ENCODE peak calls at places on chromosomes 3 and 15, in seven cellular contexts. One of them, this sample, is unnamed. For H3K36me3, the result is how much of the 10 kb centered on the place peaks cover.

GRCh38 chr3:185631508-185632206 is 45.6 kb downstream of the SENP2 start:
- DNase-seq in stomach: no peak
- DNase-seq in prostate gland: no peak
- DNase-seq in GM23338: no peak
- DNase-seq in ovary: no peak
- DNase-seq in psoas muscle: no peak
- DNase-seq in A673: peak
- DNase-seq in this sample: no peak

GRCh38 chr3:100106531-100107155 is 7.7 kb downstream of the FILIP1L start:
- DNase-seq in stomach: no peak
- DNase-seq in prostate gland: no peak
- DNase-seq in GM23338: no peak
- DNase-seq in ovary: no peak
- DNase-seq in psoas muscle: no peak
- DNase-seq in A673: no peak
- DNase-seq in this sample: no peak

GRCh38 chr15:97998307-97999071 is 38.0 kb downstream of the ARRDC4 start:
- DNase-seq in stomach: no peak
- DNase-seq in prostate gland: no peak
- DNase-seq in GM23338: no peak
- DNase-seq in ovary: no peak
- DNase-seq in psoas muscle: no peak
- DNase-seq in A673: peak
- DNase-seq in this sample: no peak

GRCh38 chr15:83285979-83286553 is 1.6 kb upstream of the BNC1 start:
- DNase-seq in stomach: no peak
- DNase-seq in prostate gland: no peak
- DNase-seq in GM23338: no peak
- DNase-seq in ovary: no peak
- DNase-seq in psoas muscle: no peak
- DNase-seq in A673: no peak
- DNase-seq in this sample: no peak

GRCh38 chr3:127038476-127038875 is 55.6 kb downstream of the PLXNA1 start:
- DNase-seq in stomach: no peak
- DNase-seq in prostate gland: no peak
- DNase-seq in GM23338: no peak
- DNase-seq in ovary: no peak
- DNase-seq in psoas muscle: peak
- DNase-seq in A673: no peak
- DNase-seq in this sample: no peak

GRCh38 chr3:34132069-34132677 is 333.7 kb downstream of the PDCD6IP start:
- DNase-seq in stomach: no peak
- DNase-seq in prostate gland: no peak
- DNase-seq in GM23338: no peak
- DNase-seq in ovary: no peak
- DNase-seq in psoas muscle: no peak
- DNase-seq in A673: no peak
- DNase-seq in this sample: no peak

GRCh38 chr15:87940763-87941162 is 315.8 kb downstream of the NTRK3 start:
- DNase-seq in stomach: no peak
- DNase-seq in prostate gland: no peak
- DNase-seq in GM23338: no peak
- DNase-seq in ovary: no peak
- DNase-seq in psoas muscle: no peak
- DNase-seq in A673: no peak
- DNase-seq in this sample: no peak

GRCh38 chr3:135014575-135014974 is 219.5 kb downstream of the EPHB1 start:
- DNase-seq in stomach: no peak
- DNase-seq in prostate gland: no peak
- DNase-seq in GM23338: no peak
- DNase-seq in ovary: no peak
- DNase-seq in psoas muscle: no peak
- DNase-seq in A673: no peak
- DNase-seq in this sample: no peak

GRCh38 chr3:134929976-134930375 is 134.9 kb downstream of the EPHB1 start:
- DNase-seq in stomach: no peak
- DNase-seq in prostate gland: no peak
- DNase-seq in GM23338: no peak
- DNase-seq in ovary: no peak
- DNase-seq in psoas muscle: no peak
- DNase-seq in A673: no peak
- DNase-seq in this sample: no peak

GRCh38 chr3:186609247-186609868 is 3.5 kb upstream of the AHSG start:
- DNase-seq in stomach: peak
- DNase-seq in prostate gland: no peak
- DNase-seq in GM23338: peak
- DNase-seq in ovary: no peak
- DNase-seq in psoas muscle: no peak
- DNase-seq in A673: no peak
- DNase-seq in this sample: no peak

GRCh38 chr3:66302288-66302687 is 81.5 kb downstream of the SLC25A26 start:
- DNase-seq in stomach: no peak
- DNase-seq in prostate gland: no peak
- DNase-seq in GM23338: no peak
- DNase-seq in ovary: no peak
- DNase-seq in psoas muscle: no peak
- DNase-seq in A673: no peak
- DNase-seq in this sample: no peak

GRCh38 chr3:139552632-139553335 is 13.2 kb upstream of the RBP1 start:
- DNase-seq in stomach: no peak
- DNase-seq in prostate gland: no peak
- DNase-seq in GM23338: no peak
- DNase-seq in ovary: no peak
- DNase-seq in psoas muscle: no peak
- DNase-seq in A673: no peak
- DNase-seq in this sample: no peak

GRCh38 chr3:57758686-57759085 is 2.6 kb downstream of the SLMAP start:
- DNase-seq in stomach: no peak
- DNase-seq in prostate gland: no peak
- DNase-seq in GM23338: no peak
- DNase-seq in ovary: no peak
- DNase-seq in psoas muscle: no peak
- DNase-seq in A673: no peak
- DNase-seq in this sample: no peak

GRCh38 chr3:71104586-71104985 is 478.9 kb downstream of the FOXP1 start:
- DNase-seq in stomach: no peak
- DNase-seq in prostate gland: no peak
- DNase-seq in GM23338: no peak
- DNase-seq in ovary: no peak
- DNase-seq in psoas muscle: no peak
- DNase-seq in A673: no peak
- DNase-seq in this sample: no peak

GRCh38 chr3:40317061-40317676 is 7.7 kb downstream of the EIF1B start:
- DNase-seq in stomach: no peak
- DNase-seq in prostate gland: peak
- DNase-seq in GM23338: peak
- DNase-seq in ovary: no peak
- DNase-seq in psoas muscle: no peak
- DNase-seq in A673: peak
- DNase-seq in this sample: no peak

GRCh38 chr3:83928903-83929302 is 1029.9 kb upstream of the CADM2 start:
- DNase-seq in stomach: no peak
- DNase-seq in prostate gland: no peak
- DNase-seq in GM23338: no peak
- DNase-seq in ovary: no peak
- DNase-seq in psoas muscle: no peak
- DNase-seq in A673: no peak
- DNase-seq in this sample: no peak

GRCh38 chr3:37223084-37223975 is 48.9 kb upstream of the LRRFIP2 start:
- DNase-seq in stomach: no peak
- DNase-seq in prostate gland: no peak
- DNase-seq in GM23338: no peak
- DNase-seq in ovary: no peak
- DNase-seq in psoas muscle: no peak
- DNase-seq in A673: no peak
- DNase-seq in this sample: no peak

GRCh38 chr3:122030381-122031122 is 8.5 kb upstream of the ILDR1 start:
- DNase-seq in stomach: no peak
- DNase-seq in prostate gland: no peak
- DNase-seq in GM23338: no peak
- DNase-seq in ovary: no peak
- DNase-seq in psoas muscle: no peak
- DNase-seq in A673: peak
- DNase-seq in this sample: no peak

GRCh38 chr3:197030379-197031314 is 1.0 kb upstream of the MELTF start:
- DNase-seq in stomach: no peak
- DNase-seq in prostate gland: no peak
- DNase-seq in GM23338: peak
- DNase-seq in ovary: no peak
- DNase-seq in psoas muscle: no peak
- DNase-seq in A673: no peak
- DNase-seq in this sample: no peak

GRCh38 chr15:63888146-63888545 is 54.4 kb upstream of the HERC1 start:
- DNase-seq in stomach: no peak
- DNase-seq in prostate gland: no peak
- DNase-seq in GM23338: no peak
- DNase-seq in ovary: no peak
- DNase-seq in psoas muscle: no peak
- DNase-seq in A673: no peak
- DNase-seq in this sample: peak

GRCh38 chr15:63888823-63889222 is 55.1 kb upstream of the HERC1 start:
- DNase-seq in stomach: no peak
- DNase-seq in prostate gland: no peak
- DNase-seq in GM23338: no peak
- DNase-seq in ovary: no peak
- DNase-seq in psoas muscle: no peak
- DNase-seq in A673: no peak
- DNase-seq in this sample: no peak

GRCh38 chr15:63890617-63891016 is 56.9 kb upstream of the HERC1 start:
- DNase-seq in stomach: no peak
- DNase-seq in prostate gland: no peak
- DNase-seq in GM23338: no peak
- DNase-seq in ovary: no peak
- DNase-seq in psoas muscle: no peak
- DNase-seq in A673: no peak
- DNase-seq in this sample: no peak

GRCh38 chr15:63891079-63891762 is 57.5 kb upstream of the HERC1 start:
- DNase-seq in stomach: peak
- DNase-seq in prostate gland: peak
- DNase-seq in GM23338: peak
- DNase-seq in ovary: peak
- DNase-seq in psoas muscle: peak
- DNase-seq in A673: peak
- DNase-seq in this sample: peak

DNA sequence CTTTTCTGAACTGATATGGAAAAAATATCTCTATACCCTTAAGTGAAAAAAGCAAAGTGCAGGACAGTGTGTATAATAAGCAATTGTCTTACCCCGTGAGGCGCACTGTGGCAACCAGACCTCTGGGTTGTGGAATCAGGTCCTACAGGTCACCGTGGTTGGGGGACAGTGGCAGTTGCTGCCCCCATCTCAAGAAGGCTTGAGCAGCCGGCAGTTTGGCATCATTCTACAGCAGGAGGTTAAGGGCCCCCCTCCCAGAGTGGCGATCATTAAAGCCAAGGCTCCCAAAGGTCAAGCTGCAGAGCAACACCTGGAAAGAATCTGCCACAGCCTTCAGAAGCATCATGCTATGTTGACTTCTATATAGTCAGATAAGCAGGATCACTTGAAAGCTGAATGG is 56.1 kb upstream of the HERC1 start:
- DNase-seq in stomach: no peak
- DNase-seq in prostate gland: no peak
- DNase-seq in GM23338: no peak
- DNase-seq in ovary: no peak
- DNase-seq in psoas muscle: no peak
- DNase-seq in A673: no peak
- DNase-seq in this sample: no peak
- TF ChIP-seq CTCF in stomach: no peak
- TF ChIP-seq CTCF in prostate gland: no peak
- TF ChIP-seq CTCF in GM23338: no peak
- TF ChIP-seq CTCF in ovary: no peak
- TF ChIP-seq CTCF in psoas muscle: no peak
- TF ChIP-seq CTCF in A673: no peak
- TF ChIP-seq CTCF in this sample: no peak

GRCh38 chr3:128481438-128481942 is 11.5 kb downstream of the GATA2 start:
- DNase-seq in stomach: no peak
- DNase-seq in prostate gland: no peak
- DNase-seq in GM23338: no peak
- DNase-seq in ovary: no peak
- DNase-seq in psoas muscle: peak
- DNase-seq in A673: no peak
- DNase-seq in this sample: no peak

GRCh38 chr3:128479558-128480086 is 12.9 kb upstream of the DNAJB8 start:
- DNase-seq in stomach: no peak
- DNase-seq in prostate gland: no peak
- DNase-seq in GM23338: no peak
- DNase-seq in ovary: no peak
- DNase-seq in psoas muscle: no peak
- DNase-seq in A673: no peak
- DNase-seq in this sample: no peak

GRCh38 chr3:128480278-128480677 is 12.7 kb downstream of the GATA2 start:
- DNase-seq in stomach: no peak
- DNase-seq in prostate gland: no peak
- DNase-seq in GM23338: no peak
- DNase-seq in ovary: no peak
- DNase-seq in psoas muscle: no peak
- DNase-seq in A673: no peak
- DNase-seq in this sample: no peak

GRCh38 chr3:128482175-128482856 is 10.7 kb downstream of the GATA2 start:
- DNase-seq in stomach: no peak
- DNase-seq in prostate gland: no peak
- DNase-seq in GM23338: no peak
- DNase-seq in ovary: no peak
- DNase-seq in psoas muscle: peak
- DNase-seq in A673: no peak
- DNase-seq in this sample: no peak

GRCh38 chr3:128480717-128481437 is 12.1 kb downstream of the GATA2 start:
- DNase-seq in stomach: no peak
- DNase-seq in prostate gland: no peak
- DNase-seq in GM23338: no peak
- DNase-seq in ovary: no peak
- DNase-seq in psoas muscle: peak
- DNase-seq in A673: no peak
- DNase-seq in this sample: no peak
- H3K36me3 ChIP-seq in stomach: under half
- H3K36me3 ChIP-seq in prostate gland: under half
- H3K36me3 ChIP-seq in GM23338: under half
- H3K36me3 ChIP-seq in ovary: under half
- H3K36me3 ChIP-seq in psoas muscle: under half
- H3K36me3 ChIP-seq in A673: under half
- H3K36me3 ChIP-seq in this sample: under half

GRCh38 chr3:47427866-47428265 is 47.0 kb downstream of the PTPN23 start:
- DNase-seq in stomach: no peak
- DNase-seq in prostate gland: no peak
- DNase-seq in GM23338: no peak
- DNase-seq in ovary: no peak
- DNase-seq in psoas muscle: peak
- DNase-seq in A673: no peak
- DNase-seq in this sample: no peak
- TF ChIP-seq CTCF in stomach: no peak
- TF ChIP-seq CTCF in prostate gland: no peak
- TF ChIP-seq CTCF in GM23338: no peak
- TF ChIP-seq CTCF in ovary: no peak
- TF ChIP-seq CTCF in psoas muscle: no peak
- TF ChIP-seq CTCF in A673: no peak
- TF ChIP-seq CTCF in this sample: no peak

DNA sequence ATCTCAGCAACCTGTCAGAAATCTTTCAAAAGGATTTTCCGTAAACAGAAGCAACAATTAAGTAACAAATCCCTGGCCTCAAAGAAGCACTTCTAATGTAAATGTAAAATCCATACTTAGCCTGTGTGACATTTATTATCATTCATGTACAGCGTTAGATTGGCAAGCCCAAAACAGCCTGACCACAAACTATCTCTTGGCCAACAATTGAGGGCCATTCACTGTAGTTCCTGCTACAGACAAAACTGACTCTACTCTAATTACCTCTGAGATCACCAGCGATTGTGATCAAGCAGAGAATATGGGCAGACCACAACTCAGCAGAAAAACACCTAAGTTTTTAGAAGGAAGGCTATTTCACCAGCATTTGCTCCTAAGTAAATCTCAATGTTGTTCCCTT is 9.2 kb downstream of the SHQ1 start:
- DNase-seq in stomach: no peak
- DNase-seq in prostate gland: no peak
- DNase-seq in GM23338: no peak
- DNase-seq in ovary: no peak
- DNase-seq in psoas muscle: no peak
- DNase-seq in A673: no peak
- DNase-seq in this sample: no peak
- H3K36me3 ChIP-seq in stomach: half or more
- H3K36me3 ChIP-seq in prostate gland: under half
- H3K36me3 ChIP-seq in GM23338: under half
- H3K36me3 ChIP-seq in ovary: under half
- H3K36me3 ChIP-seq in psoas muscle: under half
- H3K36me3 ChIP-seq in A673: under half
- H3K36me3 ChIP-seq in this sample: under half

This sample was measured in gastrocnemius medialis.